ENCODE peak calls at places on chromosomes 12 and 14, in ten cellular contexts. One of them, this sample, is unnamed.

GRCh38 chr12:92295523-92295922 is 149.9 kb upstream of the BTG1 start:
- DNase-seq in right atrium auricular region: no peak
- DNase-seq in heart left ventricle: no peak
- DNase-seq in GM12891: no peak
- DNase-seq in HT1080: no peak
- DNase-seq in AG08396: peak
- DNase-seq in ACHN: no peak
- DNase-seq in activated T-cell treated with anti-CD3 and anti-CD28 coated beads for 1 hour: no peak
- DNase-seq in germinal center: no peak
- DNase-seq in HTR-8/SVneo: no peak
- DNase-seq in this sample: no peak

GRCh38 chr12:104671407-104672095 is 214.8 kb downstream of the CHST11 start:
- DNase-seq in ACHN: peak
- DNase-seq in activated T-cell treated with anti-CD3 and anti-CD28 coated beads for 1 hour: peak
- DNase-seq in heart left ventricle: peak
- DNase-seq in HT1080: peak
- DNase-seq in right atrium auricular region: peak
- DNase-seq in HTR-8/SVneo: peak
- DNase-seq in AG08396: peak
- DNase-seq in germinal center: no peak
- DNase-seq in GM12891: peak
- DNase-seq in this sample: peak

GRCh38 chr12:47903151-47903611 is 1.6 kb downstream of the VDR start:
- DNase-seq in HT1080: peak
- DNase-seq in GM12891: no peak
- DNase-seq in germinal center: no peak
- DNase-seq in heart left ventricle: no peak
- DNase-seq in AG08396: peak
- DNase-seq in ACHN: peak
- DNase-seq in right atrium auricular region: no peak
- DNase-seq in activated T-cell treated with anti-CD3 and anti-CD28 coated beads for 1 hour: no peak
- DNase-seq in HTR-8/SVneo: no peak
- DNase-seq in this sample: peak

GRCh38 chr12:84502907-84503787 is 409.5 kb downstream of the SLC6A15 start:
- DNase-seq in activated T-cell treated with anti-CD3 and anti-CD28 coated beads for 1 hour: no peak
- DNase-seq in GM12891: no peak
- DNase-seq in heart left ventricle: no peak
- DNase-seq in right atrium auricular region: no peak
- DNase-seq in HTR-8/SVneo: no peak
- DNase-seq in HT1080: peak
- DNase-seq in ACHN: peak
- DNase-seq in germinal center: peak
- DNase-seq in AG08396: peak
- DNase-seq in this sample: peak

GRCh38 chr14:92495041-92495440 is 18.5 kb upstream of the RIN3 start:
- DNase-seq in GM12891: no peak
- DNase-seq in HT1080: peak
- DNase-seq in HTR-8/SVneo: peak
- DNase-seq in activated T-cell treated with anti-CD3 and anti-CD28 coated beads for 1 hour: no peak
- DNase-seq in ACHN: no peak
- DNase-seq in heart left ventricle: no peak
- DNase-seq in AG08396: no peak
- DNase-seq in germinal center: no peak
- DNase-seq in right atrium auricular region: no peak
- DNase-seq in this sample: no peak

GRCh38 chr14:68794130-68794855 is 1.4 kb upstream of the ZFP36L1 start:
- DNase-seq in ACHN: peak
- DNase-seq in germinal center: peak
- DNase-seq in heart left ventricle: peak
- DNase-seq in AG08396: peak
- DNase-seq in HTR-8/SVneo: peak
- DNase-seq in HT1080: peak
- DNase-seq in activated T-cell treated with anti-CD3 and anti-CD28 coated beads for 1 hour: peak
- DNase-seq in right atrium auricular region: peak
- DNase-seq in GM12891: no peak
- DNase-seq in this sample: peak

GRCh38 chr12:106044773-106045172 is 94.0 kb downstream of the NUAK1 start:
- DNase-seq in HT1080: no peak
- DNase-seq in HTR-8/SVneo: no peak
- DNase-seq in GM12891: no peak
- DNase-seq in activated T-cell treated with anti-CD3 and anti-CD28 coated beads for 1 hour: no peak
- DNase-seq in ACHN: peak
- DNase-seq in AG08396: no peak
- DNase-seq in germinal center: no peak
- DNase-seq in right atrium auricular region: no peak
- DNase-seq in heart left ventricle: no peak
- DNase-seq in this sample: no peak

GRCh38 chr12:114399664-114400211 is 6.2 kb downstream of the TBX5 start:
- DNase-seq in GM12891: no peak
- DNase-seq in HT1080: peak
- DNase-seq in AG08396: peak
- DNase-seq in ACHN: no peak
- DNase-seq in activated T-cell treated with anti-CD3 and anti-CD28 coated beads for 1 hour: no peak
- DNase-seq in HTR-8/SVneo: no peak
- DNase-seq in heart left ventricle: no peak
- DNase-seq in germinal center: no peak
- DNase-seq in right atrium auricular region: no peak
- DNase-seq in this sample: no peak

GRCh38 chr12:67069451-67070306 is 199.5 kb upstream of the CAND1 start:
- DNase-seq in HT1080: peak
- DNase-seq in ACHN: peak
- DNase-seq in AG08396: peak
- DNase-seq in GM12891: peak
- DNase-seq in HTR-8/SVneo: peak
- DNase-seq in activated T-cell treated with anti-CD3 and anti-CD28 coated beads for 1 hour: peak
- DNase-seq in heart left ventricle: peak
- DNase-seq in germinal center: peak
- DNase-seq in right atrium auricular region: no peak
- DNase-seq in this sample: peak

GRCh38 chr14:89304972-89305703 is 111.9 kb downstream of the FOXN3 start:
- DNase-seq in heart left ventricle: no peak
- DNase-seq in ACHN: no peak
- DNase-seq in GM12891: no peak
- DNase-seq in germinal center: peak
- DNase-seq in HT1080: no peak
- DNase-seq in activated T-cell treated with anti-CD3 and anti-CD28 coated beads for 1 hour: no peak
- DNase-seq in HTR-8/SVneo: no peak
- DNase-seq in right atrium auricular region: peak
- DNase-seq in AG08396: peak
- DNase-seq in this sample: peak

GRCh38 chr14:61973981-61974380 is 211.8 kb downstream of the SNAPC1 start:
- DNase-seq in GM12891: no peak
- DNase-seq in AG08396: peak
- DNase-seq in right atrium auricular region: no peak
- DNase-seq in heart left ventricle: no peak
- DNase-seq in germinal center: no peak
- DNase-seq in HTR-8/SVneo: peak
- DNase-seq in activated T-cell treated with anti-CD3 and anti-CD28 coated beads for 1 hour: no peak
- DNase-seq in HT1080: peak
- DNase-seq in ACHN: no peak
- DNase-seq in this sample: no peak

GRCh38 chr12:25388216-25388615 is 137.5 kb upstream of the KRAS start:
- DNase-seq in GM12891: peak
- DNase-seq in HTR-8/SVneo: no peak
- DNase-seq in HT1080: peak
- DNase-seq in heart left ventricle: no peak
- DNase-seq in activated T-cell treated with anti-CD3 and anti-CD28 coated beads for 1 hour: no peak
- DNase-seq in AG08396: no peak
- DNase-seq in right atrium auricular region: no peak
- DNase-seq in ACHN: no peak
- DNase-seq in germinal center: no peak
- DNase-seq in this sample: no peak

GRCh38 chr12:47361389-47362031 is 281.8 kb upstream of the AMIGO2 start:
- DNase-seq in GM12891: no peak
- DNase-seq in right atrium auricular region: no peak
- DNase-seq in activated T-cell treated with anti-CD3 and anti-CD28 coated beads for 1 hour: peak
- DNase-seq in ACHN: no peak
- DNase-seq in HTR-8/SVneo: no peak
- DNase-seq in AG08396: no peak
- DNase-seq in heart left ventricle: no peak
- DNase-seq in HT1080: no peak
- DNase-seq in germinal center: peak
- DNase-seq in this sample: no peak

This sample was measured in left cardiac atrium.